ENCODE peak calls at places on chromosomes 2 and 18, in seven cellular contexts. I is prostate gland, B is K562, U is A549, P is stomach, M is sigmoid colon, G is ovary. W is an unnamed sample.

GRCh38 chr2:52107124-52107523 is 1075.2 kb upstream of the NRXN1 start:
- DNase-seq in I (no peak), B (no peak), U (no peak), P (no peak), M (no peak), G (no peak), W (no peak)

GRCh38 chr2:45904931-45905642 is 253.6 kb downstream of the PRKCE start:
- DNase-seq in I (no peak), B (no peak), U (no peak), P (no peak), M (no peak), G (no peak), W (no peak)

GRCh38 chr18:22091341-22091740 is 78.0 kb upstream of the GATA6 start:
- DNase-seq in I (no peak), B (no peak), U (no peak), P (no peak), M (no peak), G (no peak), W (no peak)

GRCh38 chr2:231068525-231069222 is 12.0 kb downstream of the PSMD1 start:
- DNase-seq in I (no peak), B (peak; percentile 16), U (peak; percentile 67), P (no peak), M (no peak), G (no peak), W (no peak)

GRCh38 chr18:63505566-63506335 is 29.0 kb downstream of the SERPINB5 start:
- DNase-seq in I (no peak), B (peak; percentile 43), U (peak; percentile 15), P (no peak), M (no peak), G (no peak), W (peak; percentile 67)

GRCh38 chr18:41982942-41983660 is 28.1 kb downstream of the PIK3C3 start:
- DNase-seq in I (no peak), B (no peak), U (no peak), P (no peak), M (no peak), G (no peak), W (no peak)

GRCh38 chr18:63578357-63578958 is 8.7 kb upstream of the SERPINB13 start:
- DNase-seq in I (no peak), B (peak; percentile 13), U (peak; percentile 37), P (no peak), M (no peak), G (no peak), W (peak; percentile 61)

GRCh38 chr2:224904390-224904789 is 137.9 kb downstream of the DOCK10 start:
- DNase-seq in I (no peak), B (no peak), U (no peak), P (no peak), M (no peak), G (no peak), W (no peak)

GRCh38 chr2:113103958-113104627 is 23.3 kb upstream of the IL1RN start:
- DNase-seq in I (no peak), B (no peak), U (no peak), P (no peak), M (no peak), G (no peak), W (no peak)

GRCh38 chr2:120244656-120245519 is 7.8 kb upstream of the RALB start:
- DNase-seq in I (no peak), B (no peak), U (no peak), P (no peak), M (no peak), G (no peak), W (no peak)

DNA sequence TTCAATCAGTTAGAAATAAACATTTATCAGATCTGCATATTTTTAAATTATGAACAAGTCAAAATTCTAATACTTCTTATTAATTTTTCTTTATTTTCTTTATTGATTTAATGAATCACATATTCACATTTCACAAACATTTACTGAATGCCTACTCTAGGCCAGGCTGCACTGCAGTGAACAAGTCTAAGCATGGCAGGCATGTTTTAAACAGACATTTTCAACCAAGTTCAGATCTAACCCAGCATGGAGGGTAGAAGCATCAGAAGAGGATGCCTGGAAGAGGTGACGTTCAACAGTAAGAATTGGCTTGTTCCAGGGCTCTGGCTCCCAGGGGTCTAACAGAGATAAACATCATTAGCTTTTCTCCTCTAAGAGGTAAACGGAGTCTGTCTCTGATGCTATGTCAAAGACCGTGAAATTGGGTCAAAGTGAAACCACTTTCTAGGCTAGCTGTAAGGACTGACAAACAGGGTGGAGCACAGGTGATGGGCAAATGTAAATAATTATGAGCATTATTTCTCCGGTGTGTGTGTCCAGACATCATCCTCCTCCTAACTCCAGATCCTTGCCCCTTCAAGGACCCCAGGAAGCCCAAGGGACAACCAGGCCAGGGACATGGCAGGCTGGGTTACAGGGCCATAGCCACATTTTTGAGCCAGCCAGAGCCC is 50.6 kb downstream of the UNC50 start:
- DNase-seq in I (no peak), B (no peak), U (no peak), P (no peak), M (no peak), G (no peak), W (no peak)
- H3K27ac ChIP-seq in I (no peak overlapping the region), B (no peak overlapping the region), U (no peak overlapping the region), P (no peak overlapping the region), M (no peak overlapping the region), G (no peak overlapping the region), W (no peak overlapping the region)

DNA sequence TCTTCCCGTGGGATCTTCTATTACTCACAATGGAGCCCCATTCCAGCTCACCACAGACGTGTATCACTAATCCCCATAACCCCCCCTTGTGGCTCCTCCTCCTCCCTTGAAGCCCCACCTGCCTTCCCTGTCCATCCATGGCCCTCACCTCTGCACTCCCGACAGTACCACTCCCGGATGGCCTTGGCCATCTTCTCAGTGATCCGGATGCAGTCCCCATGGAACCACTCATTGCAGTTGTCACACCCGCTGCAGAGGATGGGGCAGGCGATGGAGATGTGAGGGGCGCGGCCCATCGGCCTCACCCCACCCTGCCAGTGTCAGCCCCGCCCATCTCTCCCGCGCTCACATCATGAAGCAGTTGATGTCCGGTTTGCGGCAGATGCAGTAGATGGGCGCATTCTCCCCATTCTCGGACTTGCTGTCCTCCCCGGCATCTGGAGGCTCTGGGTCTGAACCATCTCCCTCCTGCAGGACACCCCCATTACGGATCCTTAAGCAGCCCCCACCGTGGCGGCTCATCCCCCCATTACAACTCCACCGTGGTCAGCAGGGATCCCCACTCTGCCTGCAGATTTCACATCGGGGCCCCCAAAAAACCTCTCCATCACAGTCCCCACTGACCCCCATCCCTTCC is 983 bp downstream of the CXXC1 start:
- DNase-seq in I (no peak), B (peak; percentile 52), U (peak; percentile 37), P (no peak), M (peak; percentile 64), G (no peak), W (peak; percentile 42)
- TF ChIP-seq POLR2A in I (no peak), B (no peak), U (no peak), P (no peak), M (no peak), G (no peak), W (no peak)

GRCh38 chr2:97901862-97902261 is 93.9 kb downstream of the TMEM131 start:
- DNase-seq in I (no peak), B (no peak), U (no peak), P (no peak), M (no peak), G (no peak), W (no peak)
- H3K27ac ChIP-seq in I (no peak overlapping the region), B (no peak overlapping the region), U (no peak overlapping the region), P (no peak overlapping the region), M (no peak overlapping the region), G (no peak overlapping the region), W (no peak overlapping the region)

GRCh38 chr2:218732761-218733158 is 22.1 kb downstream of the TTLL4 start:
- DNase-seq in I (no peak), B (no peak), U (no peak), P (no peak), M (no peak), G (no peak), W (no peak)

GRCh38 chr2:218736535-218736934 is 25.9 kb downstream of the TTLL4 start:
- DNase-seq in I (no peak), B (no peak), U (no peak), P (no peak), M (no peak), G (no peak), W (no peak)

GRCh38 chr2:218732052-218732760 is 21.6 kb downstream of the TTLL4 start:
- DNase-seq in I (no peak), B (no peak), U (no peak), P (no peak), M (no peak), G (no peak), W (no peak)

GRCh38 chr2:218734190-218734975 is 23.7 kb downstream of the TTLL4 start:
- DNase-seq in I (no peak), B (no peak), U (no peak), P (no peak), M (no peak), G (no peak), W (no peak)

GRCh38 chr2:218733615-218734021 is 23.0 kb downstream of the TTLL4 start:
- DNase-seq in I (no peak), B (no peak), U (peak; percentile 51), P (peak; percentile 34), M (peak; percentile 73), G (no peak), W (no peak)
- TF ChIP-seq POLR2A in I (no peak), B (no peak), U (no peak), P (no peak), M (no peak), G (no peak), W (no peak)

GRCh38 chr2:33107690-33108482 is 161.1 kb downstream of the LTBP1 start:
- DNase-seq in I (no peak), B (no peak), U (no peak), P (no peak), M (no peak), G (no peak), W (no peak)
- H3K27ac ChIP-seq in I (no peak overlapping the region), B (peak overlapping the region; percentile 72), U (peak overlapping the region; percentile 21), P (no peak overlapping the region), M (no peak overlapping the region), G (peak overlapping the region; percentile 47), W (no peak overlapping the region)